ENCODE peak calls at places on chromosomes 1 and 21, in six cellular contexts. H is tibial artery, B is epithelial cell of esophagus, F is Calu3, M is BE2C, V is A549. N is an unnamed sample.

GRCh38 chr1:2447274-2448097 is 28.6 kb upstream of the PLCH2 start:
- DNase-seq in H (no peak), B (no peak), F (no peak), M (no peak), V (no peak), N (no peak)

GRCh38 chr1:74652711-74653131 is 20.9 kb downstream of the ERICH3 start:
- DNase-seq in H (no peak), B (peak), F (peak), M (peak), V (no peak), N (peak)

GRCh38 chr1:182684128-182684828 is at the start of gene RGS8:
- DNase-seq in H (no peak), B (no peak), F (no peak), M (no peak), V (no peak), N (no peak)

GRCh38 chr1:27098447-27099153 is 56.3 kb downstream of the SLC9A1 start:
- DNase-seq in H (no peak), B (peak), F (no peak), M (no peak), V (no peak), N (no peak)

GRCh38 chr1:200838676-200839445 is 33.9 kb upstream of the GPR25 start:
- DNase-seq in H (no peak), B (peak), F (no peak), M (no peak), V (no peak), N (no peak)

GRCh38 chr1:236141447-236142357 is 637 bp upstream of the GPR137B start:
- DNase-seq in H (no peak), B (peak), F (peak), M (no peak), V (peak), N (peak)

GRCh38 chr21:38056481-38056880 is 140.2 kb upstream of the KCNJ6 start:
- DNase-seq in H (no peak), B (no peak), F (no peak), M (no peak), V (no peak), N (no peak)

GRCh38 chr1:24526940-24527542 is 24.4 kb downstream of the RCAN3 start:
- DNase-seq in H (no peak), B (peak), F (no peak), M (no peak), V (peak), N (no peak)

GRCh38 chr1:42319871-42320484 is 15.1 kb downstream of the FOXJ3 start:
- DNase-seq in H (no peak), B (no peak), F (no peak), M (no peak), V (no peak), N (no peak)

GRCh38 chr1:227781314-227781930 is 34.1 kb upstream of the PRSS38 start:
- DNase-seq in H (peak), B (no peak), F (no peak), M (no peak), V (no peak), N (no peak)

GRCh38 chr1:221698579-221699349 is 43.1 kb downstream of the DUSP10 start:
- DNase-seq in H (no peak), B (no peak), F (no peak), M (no peak), V (no peak), N (no peak)

GRCh38 chr1:246214708-246215504 is 292.2 kb downstream of the SMYD3 start:
- DNase-seq in H (peak), B (peak), F (no peak), M (peak), V (no peak), N (peak)

GRCh38 chr1:160031368-160032164 is at the start of gene PIGM:
- DNase-seq in H (peak), B (peak), F (peak), M (peak), V (peak), N (peak)

GRCh38 chr21:46457801-46458314 is 833 bp upstream of the DIP2A start:
- DNase-seq in H (peak), B (peak), F (peak), M (peak), V (peak), N (peak)

GRCh38 chr1:156391145-156391677 is 22.2 kb downstream of the RHBG start:
- DNase-seq in H (no peak), B (no peak), F (no peak), M (no peak), V (no peak), N (no peak)

GRCh38 chr1:198549863-198550262 is 9.4 kb upstream of the ATP6V1G3 start:
- DNase-seq in H (no peak), B (no peak), F (no peak), M (no peak), V (no peak), N (peak)

GRCh38 chr1:179095377-179095776 is 13.5 kb downstream of the TOR3A start:
- DNase-seq in H (no peak), B (no peak), F (no peak), M (no peak), V (no peak), N (no peak)

GRCh38 chr1:10575616-10576015 is 100.9 kb downstream of the PEX14 start:
- DNase-seq in H (no peak), B (peak), F (no peak), M (no peak), V (peak), N (no peak)

GRCh38 chr1:232017057-232017456 is 390.5 kb downstream of the DISC1 start:
- DNase-seq in H (no peak), B (no peak), F (no peak), M (no peak), V (no peak), N (no peak)

GRCh38 chr21:37119421-37120218 is 46.6 kb downstream of the TTC3 start:
- DNase-seq in H (no peak), B (no peak), F (no peak), M (no peak), V (no peak), N (no peak)

GRCh38 chr1:94562502-94563260 is 21.1 kb upstream of the F3 start:
- DNase-seq in H (no peak), B (peak), F (peak), M (no peak), V (peak), N (no peak)

GRCh38 chr1:58654322-58654721 is 45.5 kb downstream of the MYSM1 start:
- DNase-seq in H (no peak), B (no peak), F (no peak), M (no peak), V (no peak), N (no peak)

GRCh38 chr21:46194374-46195334 is 10.4 kb upstream of the SPATC1L start:
- DNase-seq in H (no peak), B (no peak), F (no peak), M (no peak), V (no peak), N (no peak)

GRCh38 chr1:52904590-52905375 is 16.8 kb downstream of the ECHDC2 start:
- DNase-seq in H (no peak), B (peak), F (peak), M (peak), V (peak), N (peak)

GRCh38 chr21:44709426-44710293 is 1.7 kb downstream of the TSPEAR start:
- DNase-seq in H (no peak), B (peak), F (no peak), M (no peak), V (no peak), N (no peak)

GRCh38 chr21:42865361-42866160 is 13.8 kb downstream of the WDR4 start:
- DNase-seq in H (no peak), B (no peak), F (no peak), M (peak), V (no peak), N (no peak)

GRCh38 chr1:248884632-248885295 is 21.3 kb upstream of the PGBD2 start:
- DNase-seq in H (no peak), B (no peak), F (no peak), M (no peak), V (no peak), N (no peak)
- TF ChIP-seq CTCF in H (no peak), B (no peak), F (no peak), M (peak), V (no peak), N (no peak)

GRCh38 chr21:17512245-17513213 is at the start of gene CXADR:
- DNase-seq in H (no peak), B (peak), F (peak), M (peak), V (peak), N (peak)
- TF ChIP-seq CTCF in H (no peak), B (peak), F (peak), M (peak), V (peak), N (peak)

DNA sequence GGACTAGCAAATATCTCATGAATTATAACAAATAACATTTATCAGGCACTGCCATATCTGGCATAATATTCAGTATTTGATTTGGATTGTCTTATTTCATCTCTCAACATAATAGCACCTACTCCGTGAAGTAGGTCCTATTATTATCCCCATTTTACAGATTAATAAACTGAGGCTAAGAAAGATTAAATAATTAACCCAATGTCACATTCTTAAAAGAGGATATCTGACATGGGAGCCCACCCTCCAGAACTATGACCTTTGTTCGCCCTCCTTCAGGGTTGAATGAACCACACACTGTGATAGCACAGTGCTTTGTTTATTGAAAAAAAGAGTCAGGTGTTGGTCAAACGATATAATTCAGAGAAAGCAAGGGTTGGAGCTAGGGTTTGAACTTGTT is 19.4 kb upstream of the MAGI3 start:
- DNase-seq in H (no peak), B (no peak), F (no peak), M (no peak), V (no peak), N (no peak)
- TF ChIP-seq CTCF in H (no peak), B (no peak), F (no peak), M (no peak), V (no peak), N (no peak)

GRCh38 chr1:93446837-93447451 is 974 bp upstream of the FNBP1L start:
- DNase-seq in H (no peak), B (peak), F (peak), M (no peak), V (peak), N (peak)
- TF ChIP-seq CTCF in H (no peak), B (no peak), F (no peak), M (no peak), V (no peak), N (no peak)

GRCh38 chr1:20981903-20982695 is 194.6 kb downstream of the EIF4G3 start:
- DNase-seq in H (no peak), B (peak), F (no peak), M (no peak), V (peak), N (no peak)
- TF ChIP-seq CTCF in H (peak), B (peak), F (no peak), M (peak), V (peak), N (peak)

GRCh38 chr1:98698625-98699024 is 37.1 kb downstream of the SNX7 start:
- DNase-seq in H (no peak), B (no peak), F (no peak), M (no peak), V (no peak), N (no peak)
- TF ChIP-seq CTCF in H (no peak), B (no peak), F (no peak), M (no peak), V (no peak), N (no peak)

GRCh38 chr21:34509151-34509550 is 2.9 kb downstream of the KCNE1 start:
- DNase-seq in H (no peak), B (no peak), F (no peak), M (no peak), V (no peak), N (peak)
- TF ChIP-seq CTCF in H (no peak), B (peak), F (no peak), M (no peak), V (no peak), N (peak)

GRCh38 chr1:223136086-223136485 is 7.0 kb downstream of the TLR5 start:
- DNase-seq in H (no peak), B (no peak), F (no peak), M (no peak), V (no peak), N (no peak)
- TF ChIP-seq CTCF in H (no peak), B (no peak), F (no peak), M (peak), V (no peak), N (no peak)

GRCh38 chr1:66359815-66360214 is 174.1 kb upstream of the SGIP1 start:
- DNase-seq in H (no peak), B (no peak), F (no peak), M (no peak), V (no peak), N (no peak)

GRCh38 chr1:66357478-66358197 is 176.3 kb upstream of the SGIP1 start:
- DNase-seq in H (no peak), B (no peak), F (no peak), M (no peak), V (no peak), N (no peak)

GRCh38 chr1:66364578-66365391 is 169.2 kb upstream of the SGIP1 start:
- DNase-seq in H (no peak), B (peak), F (no peak), M (no peak), V (no peak), N (no peak)

GRCh38 chr1:66356605-66357004 is 177.3 kb upstream of the SGIP1 start:
- DNase-seq in H (no peak), B (no peak), F (no peak), M (no peak), V (no peak), N (no peak)

GRCh38 chr1:66360285-66360724 is 173.6 kb upstream of the SGIP1 start:
- DNase-seq in H (no peak), B (no peak), F (no peak), M (peak), V (no peak), N (no peak)
- TF ChIP-seq CTCF in H (no peak), B (no peak), F (no peak), M (peak), V (peak), N (peak)

GRCh38 chr1:84382127-84382526 is 16.2 kb upstream of the DNASE2B start:
- DNase-seq in H (no peak), B (peak), F (no peak), M (no peak), V (no peak), N (no peak)

GRCh38 chr1:84390231-84390630 is 8.1 kb upstream of the DNASE2B start:
- DNase-seq in H (no peak), B (peak), F (no peak), M (no peak), V (no peak), N (no peak)

GRCh38 chr1:84386716-84387479 is 11.4 kb upstream of the DNASE2B start:
- DNase-seq in H (no peak), B (peak), F (peak), M (no peak), V (no peak), N (no peak)

GRCh38 chr1:84385347-84385746 is 12.9 kb upstream of the DNASE2B start:
- DNase-seq in H (no peak), B (no peak), F (no peak), M (no peak), V (no peak), N (no peak)

GRCh38 chr1:84387480-84388163 is 10.7 kb upstream of the DNASE2B start:
- DNase-seq in H (no peak), B (no peak), F (no peak), M (no peak), V (no peak), N (no peak)
- TF ChIP-seq CTCF in H (no peak), B (no peak), F (no peak), M (peak), V (no peak), N (no peak)